ENCODE peak calls at places on chromosomes 13 and 19, in four cellular contexts. C, J, X and V are unnamed samples.

GRCh38 chr19:42074513-42075363 is 1.2 kb upstream of the ZNF574 start:
- DNase-seq in X (no peak), C (no peak), J (no peak), V (no peak)

GRCh38 chr19:55304279-55304978 is 20.6 kb downstream of the BRSK1 start:
- DNase-seq in J (no peak), X (no peak), C (no peak), V (peak; percentile 54)

GRCh38 chr19:34082289-34083077 is 89.8 kb upstream of the LSM14A start:
- DNase-seq in J (peak; percentile 12), C (no peak), X (no peak), V (no peak)

GRCh38 chr19:38924383-38924782 is 6.2 kb downstream of the SARS2 start:
- DNase-seq in C (no peak), X (no peak), J (no peak), V (no peak)

GRCh38 chr19:30492581-30492980 is 120.4 kb downstream of the ZNF536 start:
- DNase-seq in X (no peak), C (no peak), J (no peak), V (no peak)

GRCh38 chr13:79779761-79780160 is 298.8 kb downstream of the NDFIP2 start:
- DNase-seq in X (no peak), C (peak; percentile 28), J (no peak), V (peak; percentile 79)

GRCh38 chr19:19259741-19260140 is 13.4 kb downstream of the TM6SF2 start:
- DNase-seq in J (no peak), C (no peak), X (no peak), V (peak; percentile 25)

GRCh38 chr13:26616126-26616525 is 58.6 kb downstream of the WASF3 start:
- DNase-seq in X (no peak), J (peak; percentile 29), C (no peak), V (peak; percentile 94)

GRCh38 chr13:40600145-40600751 is 66.2 kb downstream of the FOXO1 start:
- DNase-seq in C (no peak), J (no peak), X (no peak), V (no peak)

GRCh38 chr13:20431080-20431479 is 94.6 kb downstream of the CRYL1 start:
- DNase-seq in X (no peak), J (no peak), C (no peak), V (peak; percentile 98)

GRCh38 chr19:41302624-41303351 is 7.2 kb upstream of the CCDC97 start:
- DNase-seq in C (no peak), J (no peak), X (no peak), V (no peak)

GRCh38 chr19:46898731-46899130 is 37.9 kb downstream of the ARHGAP35 start:
- DNase-seq in J (no peak), X (peak; percentile 36), C (no peak), V (peak; percentile 51)

GRCh38 chr13:60869225-60869624 is 472.2 kb downstream of the TDRD3 start:
- DNase-seq in X (no peak), C (no peak), J (no peak), V (no peak)

GRCh38 chr19:47225746-47226425 is 5.1 kb downstream of the BBC3 start:
- DNase-seq in J (no peak), X (peak; percentile 59), C (peak; percentile 58), V (peak; percentile 34)

GRCh38 chr19:7383284-7383683 is 34.5 kb downstream of the ARHGEF18 start:
- DNase-seq in X (no peak), J (no peak), C (no peak), V (no peak)

GRCh38 chr13:40170091-40170490 is 496.4 kb downstream of the FOXO1 start:
- DNase-seq in J (no peak), X (no peak), C (no peak), V (no peak)

GRCh38 chr19:36246006-36246391 is 31.1 kb downstream of the ZNF146 start:
- DNase-seq in X (no peak), J (no peak), C (no peak), V (no peak)

GRCh38 chr19:42010245-42011126 is 16.5 kb upstream of the ATP1A3 start:
- DNase-seq in X (no peak), J (peak; percentile 14), C (no peak), V (no peak)

GRCh38 chr13:90256746-90257145 is 1090.7 kb upstream of the MIR17HG start:
- DNase-seq in C (no peak), X (no peak), J (no peak), V (no peak)

GRCh38 chr13:97521726-97522125 is 87.8 kb downstream of the RAP2A start:
- DNase-seq in X (no peak), C (no peak), J (no peak), V (no peak)

GRCh38 chr13:41492432-41493267 is 35.3 kb downstream of the RGCC start:
- DNase-seq in C (no peak), X (no peak), J (no peak), V (no peak)

GRCh38 chr13:112828082-112828699 is 138.4 kb downstream of the ATP11A start:
- DNase-seq in J (no peak), C (no peak), X (no peak), V (no peak)

GRCh38 chr19:35429698-35430097 is 18.4 kb upstream of the FFAR2 start:
- DNase-seq in J (no peak), X (no peak), C (no peak), V (no peak)

GRCh38 chr13:61094865-61095264 is 320.8 kb downstream of the PCDH20 start:
- DNase-seq in J (no peak), C (no peak), X (no peak), V (no peak)

GRCh38 chr13:83057119-83057518 is 825.2 kb downstream of the SLITRK1 start:
- DNase-seq in J (peak; percentile 19), C (no peak), X (no peak), V (no peak)

GRCh38 chr19:6088677-6089063 is 21.6 kb downstream of the RFX2 start:
- DNase-seq in C (no peak), J (no peak), X (no peak), V (peak; percentile 37)

GRCh38 chr13:31053896-31054295 is 107.8 kb downstream of the HSPH1 start:
- DNase-seq in X (no peak), J (no peak), C (no peak), V (no peak)

GRCh38 chr13:31050486-31051400 is 111.0 kb downstream of the HSPH1 start:
- DNase-seq in C (no peak), J (no peak), X (no peak), V (no peak)

GRCh38 chr13:31053098-31053497 is 108.6 kb downstream of the HSPH1 start:
- DNase-seq in C (no peak), J (no peak), X (no peak), V (peak; percentile 45)

GRCh38 chr13:31052478-31052877 is 109.2 kb downstream of the HSPH1 start:
- DNase-seq in X (no peak), C (no peak), J (no peak), V (no peak)

GRCh38 chr13:31051999-31052398 is 109.7 kb downstream of the HSPH1 start:
- DNase-seq in X (no peak), C (no peak), J (no peak), V (no peak)
- TF ChIP-seq CTCF in X (peak; percentile 10), C (no peak), J (no peak), V (peak; percentile 4)

GRCh38 chr19:13150187-13150918 is at the start of the genes IER2 and STX10:
- DNase-seq in J (no peak), X (peak; percentile 86), C (peak; percentile 74), V (peak; percentile 85)

GRCh38 chr19:13152854-13153626 is 2.8 kb downstream of the IER2 start:
- DNase-seq in C (peak; percentile 97), J (no peak), X (peak; percentile 89), V (peak; percentile 80)

GRCh38 chr19:13152356-13152853 is 2.2 kb downstream of the IER2 start:
- DNase-seq in J (no peak), X (no peak), C (no peak), V (no peak)

GRCh38 chr19:13150919-13151604 is 851 bp downstream of the IER2 start:
- DNase-seq in J (no peak), X (no peak), C (no peak), V (no peak)

GRCh38 chr19:13151605-13152355 is 1.6 kb downstream of the IER2 start:
- DNase-seq in J (no peak), X (peak; percentile 94), C (peak; percentile 87), V (peak; percentile 84)
- TF ChIP-seq CTCF in J (peak; percentile 56), X (peak; percentile 30), C (no peak), V (peak; percentile 38)

DNA sequence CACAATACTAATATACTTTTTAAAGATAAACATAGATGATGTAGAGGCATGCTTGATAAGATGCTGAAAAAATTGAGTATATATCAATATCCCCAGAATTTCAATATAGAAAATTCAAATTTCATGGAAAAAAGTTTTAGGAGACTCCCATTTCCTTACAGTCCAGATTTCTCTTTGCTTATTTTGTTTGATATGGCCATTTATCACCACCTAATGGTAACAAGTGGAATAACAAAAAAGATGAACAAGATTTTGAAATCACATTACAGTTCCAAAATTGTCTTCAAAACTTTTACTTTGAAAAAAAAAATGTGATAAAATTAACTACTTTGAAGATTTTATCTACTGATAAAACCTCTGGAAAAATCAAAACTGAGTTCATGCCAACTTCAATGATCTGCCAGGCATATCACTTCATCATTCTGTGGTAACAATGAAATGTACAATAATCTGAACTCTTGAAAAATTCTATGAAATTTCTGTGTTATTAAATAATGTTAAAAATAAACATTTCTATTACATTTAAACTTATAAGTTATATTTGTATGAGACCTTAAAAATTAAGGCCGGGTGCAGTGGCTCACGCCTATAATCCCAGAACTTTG is 17.5 kb downstream of the MIPEP start:
- DNase-seq in J (no peak), C (no peak), X (no peak), V (peak; percentile 47)
- TF ChIP-seq CTCF in J (no peak), C (no peak), X (peak; percentile 46), V (peak; percentile 27)

GRCh38 chr19:3985643-3986259 is 488 bp upstream of the EEF2 start:
- DNase-seq in J (no peak), C (no peak), X (no peak), V (no peak)

GRCh38 chr19:3984584-3984907 is 717 bp downstream of the EEF2 start:
- DNase-seq in X (no peak), C (no peak), J (no peak), V (no peak)

GRCh38 chr19:3987619-3988371 is 2.5 kb upstream of the EEF2 start:
- DNase-seq in X (peak; percentile 66), C (peak; percentile 77), J (no peak), V (peak; percentile 72)

GRCh38 chr19:3984908-3985642 is at the start of gene EEF2:
- DNase-seq in J (no peak), X (peak; percentile 86), C (peak; percentile 83), V (peak; percentile 49)

DNA sequence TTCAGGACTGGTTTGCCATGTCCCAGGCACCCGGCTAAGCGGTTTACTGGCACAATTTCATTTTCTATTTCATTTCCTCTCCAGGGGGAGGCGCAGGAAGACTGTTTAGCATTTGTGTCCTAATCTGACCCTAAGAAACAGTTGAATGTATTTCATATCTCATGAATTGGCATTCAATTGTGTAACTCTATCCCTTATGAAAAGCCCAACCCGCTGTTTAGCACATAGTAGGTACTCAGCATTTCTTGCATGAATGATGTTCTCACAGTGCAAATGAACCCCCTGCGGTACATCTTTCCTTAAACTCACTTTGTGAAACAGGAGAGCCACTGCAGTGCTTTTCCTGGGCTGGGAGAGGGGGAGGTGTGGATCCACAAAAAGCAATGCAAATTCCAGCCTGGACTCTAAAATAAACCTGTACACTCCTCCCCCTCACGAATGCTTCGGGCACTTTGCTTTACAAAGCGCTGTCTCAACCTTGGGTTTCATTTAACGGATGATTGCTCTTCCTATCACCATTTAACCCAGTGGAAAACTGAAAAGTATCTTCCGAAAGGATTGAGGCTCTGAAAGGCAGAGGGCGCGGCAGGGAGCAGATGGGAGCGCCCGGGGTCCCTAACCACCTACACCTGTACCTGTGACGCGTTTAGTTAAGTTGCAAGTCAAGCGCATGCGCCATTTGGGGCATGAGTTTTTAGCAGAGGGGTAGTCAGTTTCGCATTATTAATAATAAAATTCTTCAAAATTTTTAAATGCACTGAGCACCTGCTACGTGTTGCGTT is 1.2 kb upstream of the EEF2 start:
- DNase-seq in C (no peak), J (no peak), X (no peak), V (peak; percentile 73)
- TF ChIP-seq CTCF in C (no peak), J (peak; percentile 54), X (peak; percentile 64), V (peak; percentile 51)